ENCODE peak calls at places on chromosomes 2 and 18, in ten cellular contexts. H is endothelial cell, T is cardiac muscle cell, F is endothelial cell of umbilical vein, N is neural crest cell, R is adrenal gland, L is astrocyte, I is fibroblast of mammary gland, W is esophagus squamous epithelium, E is psoas muscle. K is an unnamed sample.

GRCh38 chr2:36960773-36961172 is 5.6 kb downstream of the STRN start:
- DNase-seq in H (no peak), T (no peak), F (no peak), N (no peak), R (no peak), L (no peak), I (no peak), W (no peak), E (no peak), K (no peak)

GRCh38 chr18:63319383-63320040 is at the start of gene BCL2:
- DNase-seq in H (peak; percentile 37), T (peak; percentile 52), F (peak; percentile 41), N (peak; percentile 38), R (peak; percentile 22), L (peak; percentile 18), I (peak; percentile 36), W (no peak), E (no peak), K (peak; percentile 53)

GRCh38 chr2:169095631-169096105 is 26.3 kb downstream of the DHRS9 start:
- DNase-seq in H (no peak), T (peak; percentile 97), F (no peak), N (no peak), R (no peak), L (peak; percentile 99), I (peak; percentile 95), W (no peak), E (no peak), K (no peak)

GRCh38 chr18:39318008-39318407 is 1752.4 kb upstream of the CELF4 start:
- DNase-seq in H (no peak), T (no peak), F (no peak), N (no peak), R (no peak), L (no peak), I (no peak), W (no peak), E (no peak), K (no peak)

GRCh38 chr2:54558976-54559410 is 102.9 kb downstream of the SPTBN1 start:
- DNase-seq in H (no peak), T (no peak), F (no peak), N (no peak), R (no peak), L (no peak), I (no peak), W (no peak), E (no peak), K (no peak)

GRCh38 chr2:854460-854859 is 96.2 kb upstream of the SNTG2 start:
- DNase-seq in H (peak; percentile 53), T (peak; percentile 22), F (no peak), N (peak; percentile 40), R (peak; percentile 62), L (no peak), I (peak; percentile 4), W (no peak), E (no peak), K (peak; percentile 78)

GRCh38 chr2:238509903-238510302 is 83.2 kb downstream of the ASB1 start:
- DNase-seq in H (no peak), T (no peak), F (no peak), N (no peak), R (no peak), L (no peak), I (no peak), W (no peak), E (no peak), K (no peak)

GRCh38 chr2:168119519-168120141 is 127.8 kb downstream of the STK39 start:
- DNase-seq in H (peak; percentile 62), T (peak; percentile 78), F (peak; percentile 68), N (peak; percentile 44), R (peak; percentile 14), L (peak; percentile 51), I (peak; percentile 76), W (no peak), E (no peak), K (peak; percentile 25)

GRCh38 chr2:134193774-134194173 is 60.1 kb upstream of the MGAT5 start:
- DNase-seq in H (no peak), T (no peak), F (no peak), N (no peak), R (peak; percentile 61), L (no peak), I (peak; percentile 33), W (no peak), E (no peak), K (no peak)

GRCh38 chr2:26921323-26921722 is 49.1 kb upstream of the MAPRE3 start:
- DNase-seq in H (no peak), T (no peak), F (no peak), N (no peak), R (no peak), L (no peak), I (no peak), W (no peak), E (no peak), K (no peak)

GRCh38 chr2:69075486-69075885 is 62.5 kb downstream of the ANTXR1 start:
- DNase-seq in H (no peak), T (no peak), F (no peak), N (no peak), R (no peak), L (no peak), I (no peak), W (no peak), E (no peak), K (no peak)

GRCh38 chr2:239603411-239604356 is 202.9 kb upstream of the HDAC4 start:
- DNase-seq in H (no peak), T (no peak), F (no peak), N (no peak), R (no peak), L (no peak), I (no peak), W (no peak), E (no peak), K (no peak)

GRCh38 chr2:43038720-43039099 is 187.7 kb downstream of the ZFP36L2 start:
- DNase-seq in H (no peak), T (no peak), F (no peak), N (no peak), R (no peak), L (no peak), I (no peak), W (no peak), E (no peak), K (no peak)

GRCh38 chr2:64313311-64313710 is 140.7 kb upstream of the LGALSL start:
- DNase-seq in H (no peak), T (peak; percentile 49), F (no peak), N (no peak), R (no peak), L (no peak), I (no peak), W (no peak), E (no peak), K (no peak)

GRCh38 chr2:215973954-215974699 is 39.2 kb downstream of the MREG start:
- DNase-seq in H (no peak), T (peak; percentile 16), F (no peak), N (no peak), R (no peak), L (no peak), I (peak; percentile 59), W (no peak), E (no peak), K (no peak)

GRCh38 chr2:23477392-23477791 is 92.4 kb downstream of the KLHL29 start:
- DNase-seq in H (no peak), T (no peak), F (no peak), N (no peak), R (no peak), L (no peak), I (no peak), W (no peak), E (no peak), K (no peak)
- TF ChIP-seq CTCF in H (no peak), T (no peak), F (no peak), N (no peak), R (no peak), L (no peak), I (no peak), W (no peak), E (no peak), K (no peak)

DNA sequence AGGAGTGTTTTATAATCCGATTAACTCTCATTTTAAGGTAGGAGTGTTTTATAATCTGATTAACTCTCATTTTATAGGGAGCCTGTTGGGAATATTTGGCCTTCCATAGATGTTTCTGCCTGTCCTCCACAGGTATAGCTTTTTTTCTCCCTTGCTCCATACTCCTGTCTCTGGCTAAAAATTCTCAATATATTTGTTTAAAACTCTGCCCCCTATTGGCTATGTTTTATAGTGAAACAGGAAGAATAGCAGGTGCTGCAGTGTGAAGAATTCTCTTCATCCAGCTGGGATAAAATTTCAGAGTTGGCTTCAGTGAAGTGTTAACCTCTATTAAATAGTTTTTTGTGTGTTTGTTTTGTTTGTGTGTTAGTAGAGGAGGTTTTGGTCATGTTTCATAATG is 1046.0 kb upstream of the TMEFF2 start:
- DNase-seq in H (no peak), T (no peak), F (no peak), N (no peak), R (no peak), L (no peak), I (no peak), W (no peak), E (no peak), K (no peak)
- TF ChIP-seq CTCF in H (peak; percentile 89), T (peak; percentile 15), F (no peak), N (peak; percentile 60), R (no peak), L (no peak), I (no peak), W (no peak), E (no peak), K (no peak)

GRCh38 chr2:17162721-17163120 is 355.5 kb downstream of the RAD51AP2 start:
- DNase-seq in H (no peak), T (no peak), F (no peak), N (no peak), R (no peak), L (no peak), I (no peak), W (no peak), E (no peak), K (no peak)
- TF ChIP-seq CTCF in H (no peak), T (no peak), F (no peak), N (no peak), R (no peak), L (no peak), I (no peak), W (no peak), E (no peak), K (no peak)

GRCh38 chr2:208570066-208570465 is 163.5 kb downstream of the PTH2R start:
- DNase-seq in H (no peak), T (no peak), F (no peak), N (no peak), R (no peak), L (no peak), I (no peak), W (no peak), E (no peak), K (no peak)

GRCh38 chr2:208568203-208568602 is 161.6 kb downstream of the PTH2R start:
- DNase-seq in H (no peak), T (no peak), F (no peak), N (no peak), R (no peak), L (no peak), I (no peak), W (no peak), E (no peak), K (no peak)

GRCh38 chr2:208573559-208573958 is 167.0 kb downstream of the PTH2R start:
- DNase-seq in H (no peak), T (no peak), F (no peak), N (no peak), R (no peak), L (no peak), I (no peak), W (no peak), E (no peak), K (no peak)

GRCh38 chr2:208571764-208572131 is 165.2 kb downstream of the PTH2R start:
- DNase-seq in H (no peak), T (no peak), F (no peak), N (no peak), R (no peak), L (no peak), I (no peak), W (no peak), E (no peak), K (no peak)

GRCh38 chr2:208570851-208571763 is 164.5 kb downstream of the PTH2R start:
- DNase-seq in H (no peak), T (no peak), F (no peak), N (no peak), R (no peak), L (no peak), I (no peak), W (no peak), E (no peak), K (no peak)
- TF ChIP-seq CTCF in H (no peak), T (no peak), F (no peak), N (peak; percentile 28), R (no peak), L (no peak), I (no peak), W (no peak), E (no peak), K (peak; percentile 8)